ENCODE peak calls at places on chromosome 14, in four cellular contexts. One of them, this sample, is unnamed. For H3K27me3 and H3K4me1, the result is how much of the 10 kb centered on the place peaks cover.

GRCh38 chr14:65134651-65135579 is 32.6 kb upstream of the MAX start:
- DNase-seq in tibial nerve: no peak
- DNase-seq in fibroblast of lung: no peak
- DNase-seq in GM23248: peak
- DNase-seq in this sample: no peak

GRCh38 chr14:105944632-105945610 is 418.5 kb downstream of the TMEM121 start:
- DNase-seq in tibial nerve: peak
- DNase-seq in GM23248: peak
- DNase-seq in fibroblast of lung: no peak
- DNase-seq in this sample: no peak

GRCh38 chr14:87898301-87898700 is 94.7 kb downstream of the GALC start:
- DNase-seq in fibroblast of lung: no peak
- DNase-seq in tibial nerve: no peak
- DNase-seq in GM23248: peak
- DNase-seq in this sample: peak

GRCh38 chr14:90017371-90017770 is 44.4 kb upstream of the KCNK13 start:
- DNase-seq in tibial nerve: no peak
- DNase-seq in GM23248: peak
- DNase-seq in fibroblast of lung: no peak
- DNase-seq in this sample: no peak

GRCh38 chr14:54804720-54805060 is 97.9 kb downstream of the GCH1 start:
- DNase-seq in fibroblast of lung: no peak
- DNase-seq in GM23248: no peak
- DNase-seq in tibial nerve: no peak
- DNase-seq in this sample: no peak

GRCh38 chr14:57182760-57183503 is 85.8 kb downstream of the EXOC5 start:
- DNase-seq in tibial nerve: no peak
- DNase-seq in fibroblast of lung: peak
- DNase-seq in GM23248: peak
- DNase-seq in this sample: peak

GRCh38 chr14:90419200-90419599 is 22.4 kb downstream of the CALM1 start:
- DNase-seq in tibial nerve: peak
- DNase-seq in GM23248: peak
- DNase-seq in fibroblast of lung: peak
- DNase-seq in this sample: peak

GRCh38 chr14:103057372-103058208 is at the start of gene CDC42BPB:
- DNase-seq in GM23248: peak
- DNase-seq in fibroblast of lung: peak
- DNase-seq in tibial nerve: peak
- DNase-seq in this sample: peak

GRCh38 chr14:95620659-95621059 is 65.6 kb upstream of the TCL1B start:
- DNase-seq in GM23248: no peak
- DNase-seq in tibial nerve: no peak
- DNase-seq in fibroblast of lung: no peak
- DNase-seq in this sample: no peak

GRCh38 chr14:73662439-73663056 is 17.8 kb downstream of the DNAL1 start:
- DNase-seq in fibroblast of lung: peak
- DNase-seq in tibial nerve: no peak
- DNase-seq in GM23248: peak
- DNase-seq in this sample: peak

GRCh38 chr14:101400815-101401214 is 160.5 kb upstream of the DIO3 start:
- DNase-seq in fibroblast of lung: peak
- DNase-seq in GM23248: peak
- DNase-seq in tibial nerve: no peak
- DNase-seq in this sample: peak

GRCh38 chr14:20626274-20626673 is 15.2 kb downstream of the OR6S1 start:
- DNase-seq in GM23248: peak
- DNase-seq in tibial nerve: no peak
- DNase-seq in fibroblast of lung: no peak
- DNase-seq in this sample: no peak
- H3K27me3 ChIP-seq in GM23248: under half
- H3K27me3 ChIP-seq in tibial nerve: under half
- H3K27me3 ChIP-seq in fibroblast of lung: under half
- H3K27me3 ChIP-seq in this sample: under half

DNA sequence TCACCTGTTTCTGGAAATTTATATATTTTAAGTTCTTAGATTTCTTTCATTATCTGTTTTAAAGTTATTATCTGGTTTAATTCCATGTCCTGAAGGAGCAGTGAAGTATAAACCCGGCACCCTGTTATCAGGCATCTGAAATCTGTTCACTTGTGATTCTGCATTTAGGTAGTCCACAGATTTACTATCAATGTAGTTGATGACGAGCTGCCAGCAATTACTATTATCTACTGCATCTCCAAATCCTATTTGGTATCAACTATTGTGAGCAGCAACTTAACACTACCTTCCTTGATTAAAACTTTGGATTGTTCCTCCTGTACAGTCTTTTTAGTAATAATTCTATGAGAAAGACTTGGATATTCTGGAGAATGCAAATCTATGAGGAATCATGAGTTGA is 36.1 kb downstream of the PRORP start:
- DNase-seq in fibroblast of lung: no peak
- DNase-seq in tibial nerve: no peak
- DNase-seq in GM23248: no peak
- DNase-seq in this sample: no peak
- H3K4me1 ChIP-seq in fibroblast of lung: under half
- H3K4me1 ChIP-seq in tibial nerve: under half
- H3K4me1 ChIP-seq in GM23248: under half
- H3K4me1 ChIP-seq in this sample: under half

DNA sequence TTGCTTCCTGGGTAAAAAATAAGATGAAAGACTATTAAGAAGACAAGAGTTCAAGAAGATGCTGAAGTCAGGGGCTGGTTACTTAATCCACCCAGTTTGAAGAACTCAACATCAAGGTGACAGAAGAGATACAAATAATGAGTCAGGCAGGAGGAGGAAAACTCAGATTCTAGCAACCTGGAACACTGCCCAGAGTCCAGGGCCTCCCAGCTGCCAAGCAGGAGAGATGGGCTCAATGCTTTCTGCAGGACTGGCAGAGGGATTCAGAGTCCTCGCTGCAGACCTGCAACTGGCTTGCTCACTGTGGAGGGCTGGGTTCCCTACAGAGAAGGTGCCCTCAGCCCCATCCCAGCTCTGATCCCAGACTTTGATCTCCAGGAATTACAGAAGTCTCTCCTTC is 28.6 kb upstream of the CEBPE start:
- DNase-seq in fibroblast of lung: peak
- DNase-seq in tibial nerve: no peak
- DNase-seq in GM23248: peak
- DNase-seq in this sample: peak
- H3K27me3 ChIP-seq in fibroblast of lung: under half
- H3K27me3 ChIP-seq in tibial nerve: under half
- H3K27me3 ChIP-seq in GM23248: under half
- H3K27me3 ChIP-seq in this sample: under half

GRCh38 chr14:74881425-74882102 is at the start of gene DLST:
- DNase-seq in tibial nerve: peak
- DNase-seq in fibroblast of lung: peak
- DNase-seq in GM23248: peak
- DNase-seq in this sample: peak

GRCh38 chr14:74875941-74876913 is at the start of gene PROX2:
- DNase-seq in GM23248: peak
- DNase-seq in fibroblast of lung: no peak
- DNase-seq in tibial nerve: no peak
- DNase-seq in this sample: no peak

GRCh38 chr14:74882103-74882920 is 596 bp downstream of the DLST start:
- DNase-seq in tibial nerve: peak
- DNase-seq in fibroblast of lung: peak
- DNase-seq in GM23248: peak
- DNase-seq in this sample: peak

GRCh38 chr14:74875204-74875603 is 741 bp downstream of the PROX2 start:
- DNase-seq in tibial nerve: no peak
- DNase-seq in fibroblast of lung: no peak
- DNase-seq in GM23248: no peak
- DNase-seq in this sample: no peak

GRCh38 chr14:74879427-74880180 is 2.1 kb upstream of the DLST start:
- DNase-seq in fibroblast of lung: no peak
- DNase-seq in tibial nerve: no peak
- DNase-seq in GM23248: no peak
- DNase-seq in this sample: no peak
- H3K4me1 ChIP-seq in fibroblast of lung: under half
- H3K4me1 ChIP-seq in tibial nerve: under half
- H3K4me1 ChIP-seq in GM23248: under half
- H3K4me1 ChIP-seq in this sample: under half